ENCODE peak calls at places on chromosomes 12 and 14, in six cellular contexts. D is Panc1, Q is K562, B is HepG2, X is upper lobe of left lung, T is GM12878. K is an unnamed sample.

GRCh38 chr12:87779016-87779415 is 250.2 kb downstream of the C12orf50 start:
- ATAC-seq in D (no peak), T (no peak), B (no peak), X (no peak), Q (no peak), K (no peak)

GRCh38 chr12:110760204-110760609 is 17.5 kb upstream of the PPP1CC start:
- ATAC-seq in D (no peak), Q (peak; percentile 93), B (peak; percentile 82), X (no peak), T (no peak), K (no peak)

GRCh38 chr14:99157246-99157645 is 114.8 kb downstream of the BCL11B start:
- ATAC-seq in D (no peak), X (no peak), T (no peak), Q (no peak), B (no peak), K (no peak)

GRCh38 chr12:25698782-25699181 is 145.7 kb upstream of the LMNTD1 start:
- ATAC-seq in B (no peak), Q (no peak), D (no peak), T (no peak), X (no peak), K (no peak)

GRCh38 chr14:103745424-103745823 is 29.8 kb downstream of the ZFYVE21 start:
- ATAC-seq in X (no peak), T (no peak), B (peak; percentile 73), D (no peak), Q (no peak), K (no peak)

GRCh38 chr12:57047981-57048380 is 1.9 kb downstream of the MYO1A start:
- ATAC-seq in B (no peak), X (no peak), Q (no peak), T (no peak), D (no peak), K (no peak)

GRCh38 chr12:68069276-68069675 is 80.0 kb downstream of the IFNG-AS1 start:
- ATAC-seq in X (no peak), T (peak; percentile 45), D (no peak), B (no peak), Q (no peak), K (no peak)

GRCh38 chr14:47857646-47858045 is 182.2 kb upstream of the MDGA2 start:
- ATAC-seq in X (no peak), Q (no peak), B (no peak), D (no peak), T (no peak), K (no peak)

GRCh38 chr12:68482660-68483059 is 128.0 kb upstream of the RAP1B start:
- ATAC-seq in X (no peak), T (peak; percentile 90), Q (no peak), D (no peak), B (no peak), K (no peak)

GRCh38 chr12:43912851-43913250 is 77.0 kb downstream of the TMEM117 start:
- ATAC-seq in D (no peak), X (no peak), B (no peak), Q (no peak), T (no peak), K (no peak)

GRCh38 chr14:52399886-52400599 is 85.9 kb downstream of the PTGER2 start:
- ATAC-seq in D (no peak), B (peak; percentile 67), X (no peak), T (no peak), Q (peak; percentile 33), K (no peak)

GRCh38 chr12:106187155-106187789 is 48.5 kb upstream of the NUAK1 start:
- ATAC-seq in X (no peak), D (no peak), B (peak; percentile 81), T (no peak), Q (no peak), K (no peak)

GRCh38 chr12:106187842-106188241 is 49.1 kb upstream of the NUAK1 start:
- ATAC-seq in D (no peak), Q (no peak), B (no peak), X (no peak), T (no peak), K (no peak)

GRCh38 chr12:106192659-106193403 is 54.1 kb upstream of the NUAK1 start:
- ATAC-seq in T (no peak), B (no peak), D (no peak), Q (no peak), X (no peak), K (no peak)

GRCh38 chr12:106188249-106188648 is 49.5 kb upstream of the NUAK1 start:
- ATAC-seq in Q (no peak), D (no peak), B (peak; percentile 84), T (no peak), X (no peak), K (no peak)

GRCh38 chr12:106189341-106189740 is 50.6 kb upstream of the NUAK1 start:
- ATAC-seq in T (no peak), X (no peak), D (peak; percentile 70), Q (peak; percentile 47), B (no peak), K (no peak)
- TF ChIP-seq CTCF in T (no peak), X (no peak), D (peak; percentile 36), Q (peak; percentile 18), B (no peak), K (no peak)

GRCh38 chr14:68148276-68148675 is 328.7 kb downstream of the RAD51B start:
- ATAC-seq in Q (no peak), B (no peak), T (no peak), D (no peak), X (no peak), K (no peak)

GRCh38 chr14:68145539-68145938 is 326.0 kb downstream of the RAD51B start:
- ATAC-seq in X (no peak), Q (no peak), T (no peak), B (no peak), D (no peak), K (no peak)

GRCh38 chr14:68145036-68145435 is 325.5 kb downstream of the RAD51B start:
- ATAC-seq in X (no peak), D (no peak), T (no peak), B (no peak), Q (no peak), K (no peak)

GRCh38 chr14:68147331-68147730 is 327.8 kb downstream of the RAD51B start:
- ATAC-seq in X (no peak), B (no peak), D (peak; percentile 12), T (no peak), Q (no peak), K (no peak)

GRCh38 chr14:68146812-68147211 is 327.2 kb downstream of the RAD51B start:
- ATAC-seq in D (peak; percentile 79), T (no peak), Q (no peak), B (no peak), X (peak; percentile 73), K (no peak)
- TF ChIP-seq POLR2AphosphoS5 in D (no peak), T (no peak), Q (no peak), B (no peak), X (no peak), K (no peak)

DNA sequence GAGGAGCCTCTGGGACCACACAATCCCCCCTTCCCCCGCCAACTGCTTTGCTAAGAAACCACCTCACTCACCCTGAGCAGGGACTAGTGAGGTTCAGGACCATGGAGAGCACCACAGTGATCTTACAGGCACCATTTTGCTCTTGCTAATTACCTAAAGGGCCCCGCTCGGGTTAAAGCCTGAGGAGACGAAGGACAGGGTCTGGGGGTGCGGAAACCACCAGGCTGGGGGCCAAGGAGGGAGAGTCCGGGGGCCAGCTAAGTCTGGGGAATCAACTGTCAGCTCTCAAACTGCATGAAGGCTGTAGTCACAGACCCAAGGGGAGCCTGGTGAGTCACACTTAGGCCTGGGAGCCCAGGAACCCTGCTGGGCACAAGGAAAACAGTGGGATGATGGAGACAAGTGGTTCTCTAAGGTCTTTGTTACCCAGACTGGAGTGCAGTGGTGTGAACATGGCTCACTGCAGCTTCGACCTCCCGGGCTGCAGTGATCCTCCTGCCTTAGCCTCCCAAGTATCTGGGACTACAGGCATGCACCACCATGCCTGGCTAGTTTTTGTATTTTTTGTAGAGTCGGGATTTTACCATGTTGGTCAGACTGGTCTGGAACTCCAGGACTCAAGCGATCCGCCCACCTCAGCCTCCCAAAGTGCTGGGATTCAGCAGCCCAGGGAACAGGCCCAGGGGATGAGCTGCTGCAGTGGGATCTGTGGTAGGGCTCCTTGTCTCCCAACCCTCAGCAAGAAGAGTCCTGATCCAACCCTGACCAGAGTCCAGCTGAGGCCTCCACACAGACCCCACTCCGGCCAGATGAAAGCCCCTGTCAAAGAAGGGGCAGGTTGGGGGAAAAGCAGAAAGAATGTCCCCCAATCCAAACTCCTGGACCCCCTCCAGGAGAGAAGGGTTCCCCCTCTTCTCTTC is 98.8 kb downstream of the CALM1 start:
- ATAC-seq in X (peak; percentile 35), T (peak; percentile 57), Q (peak; percentile 84), D (peak; percentile 60), B (peak; percentile 67), K (no peak)
- TF ChIP-seq CTCF in X (no peak), T (no peak), Q (no peak), D (no peak), B (no peak), K (no peak)

GRCh38 chr14:96897184-96897583 is 100.0 kb downstream of the VRK1 start:
- ATAC-seq in T (no peak), D (no peak), B (no peak), X (no peak), Q (peak; percentile 55), K (no peak)

GRCh38 chr14:96893966-96894622 is 96.9 kb downstream of the VRK1 start:
- ATAC-seq in X (no peak), T (no peak), Q (no peak), D (no peak), B (no peak), K (no peak)

GRCh38 chr14:96889091-96889490 is 91.9 kb downstream of the VRK1 start:
- ATAC-seq in D (no peak), X (no peak), T (no peak), B (no peak), Q (no peak), K (no peak)

GRCh38 chr14:96895658-96896271 is 98.6 kb downstream of the VRK1 start:
- ATAC-seq in B (no peak), T (peak; percentile 90), X (no peak), Q (no peak), D (no peak), K (no peak)

DNA sequence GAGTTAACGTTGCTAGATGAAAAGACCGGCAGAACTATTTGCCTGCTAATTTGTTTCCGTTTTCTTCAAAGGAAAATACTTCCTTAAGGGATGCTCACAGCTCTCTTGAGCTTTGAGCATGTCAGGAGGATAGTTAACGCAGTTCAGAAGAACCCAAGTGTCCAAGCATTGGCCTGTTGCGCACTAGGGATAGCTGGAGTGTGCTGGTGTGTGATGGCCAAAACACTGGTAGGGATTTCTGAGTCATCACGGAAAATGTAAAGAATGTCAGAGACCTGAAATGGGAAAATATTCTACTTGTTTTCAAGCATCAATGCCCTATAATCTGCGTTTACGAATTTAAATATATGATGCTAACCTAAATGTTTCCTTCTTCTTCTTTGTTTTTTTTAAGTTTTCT is 97.8 kb downstream of the VRK1 start:
- ATAC-seq in Q (no peak), T (no peak), B (no peak), X (no peak), D (no peak), K (no peak)
- TF ChIP-seq POLR2AphosphoS5 in Q (no peak), T (no peak), B (no peak), X (no peak), D (no peak), K (no peak)

K was measured in gastroesophageal sphincter.